ENCODE peak calls at places on chromosomes 6 and 20, in five cellular contexts. L is psoas muscle; M is CD4-positive, alpha-beta memory T cell; R is CD8-positive, alpha-beta memory T cell; H is H1. A is an unnamed sample. For H3K4me1 and H3K27me3, the result is how much of the 10 kb centered on the place peaks cover.

GRCh38 chr6:53044071-53044470 is 21.1 kb upstream of the FBXO9 start:
- DNase-seq in L (no peak), M (no peak), R (no peak), H (no peak), A (peak)

GRCh38 chr20:21265457-21266190 is 37.5 kb upstream of the XRN2 start:
- DNase-seq in L (no peak), M (no peak), R (no peak), H (no peak), A (no peak)

GRCh38 chr6:30875244-30876038 is 8.9 kb upstream of the DDR1 start:
- DNase-seq in L (no peak), M (no peak), R (no peak), H (no peak), A (no peak)

GRCh38 chr6:134727068-134727467 is 222.8 kb downstream of the ALDH8A1 start:
- DNase-seq in L (no peak), M (no peak), R (no peak), H (no peak), A (no peak)

GRCh38 chr6:143513410-143513809 is 1.9 kb upstream of the FUCA2 start:
- DNase-seq in L (no peak), M (peak), R (peak), H (no peak), A (peak)

GRCh38 chr20:63706852-63707557 is 771 bp downstream of the ARFRP1 start:
- DNase-seq in L (peak), M (peak), R (peak), H (no peak), A (peak)

GRCh38 chr6:37538107-37538506 is 38.4 kb upstream of the CCDC167 start:
- DNase-seq in L (no peak), M (no peak), R (no peak), H (no peak), A (no peak)

GRCh38 chr20:46954490-46955038 is 59.9 kb downstream of the EYA2 start:
- DNase-seq in L (no peak), M (no peak), R (no peak), H (no peak), A (no peak)

GRCh38 chr6:76124010-76124409 is 51.5 kb upstream of the IMPG1 start:
- DNase-seq in L (no peak), M (no peak), R (no peak), H (no peak), A (no peak)

GRCh38 chr20:39745380-39745779 is 783.2 kb downstream of the DHX35 start:
- DNase-seq in L (no peak), M (no peak), R (no peak), H (no peak), A (no peak)

GRCh38 chr6:118652051-118652699 is 784 bp upstream of the CEP85L start:
- DNase-seq in L (no peak), M (no peak), R (no peak), H (no peak), A (peak)

GRCh38 chr20:31868853-31869672 is 1.3 kb downstream of the DUSP15 start:
- DNase-seq in L (no peak), M (no peak), R (no peak), H (no peak), A (no peak)

GRCh38 chr20:31870703-31871601 is 518 bp downstream of the TTLL9 start:
- DNase-seq in L (no peak), M (no peak), R (no peak), H (no peak), A (no peak)

GRCh38 chr20:31869673-31869941 is 720 bp downstream of the DUSP15 start:
- DNase-seq in L (no peak), M (no peak), R (no peak), H (no peak), A (no peak)

GRCh38 chr20:31871602-31871954 is 1.1 kb downstream of the TTLL9 start:
- DNase-seq in L (no peak), M (no peak), R (no peak), H (no peak), A (no peak)

DNA sequence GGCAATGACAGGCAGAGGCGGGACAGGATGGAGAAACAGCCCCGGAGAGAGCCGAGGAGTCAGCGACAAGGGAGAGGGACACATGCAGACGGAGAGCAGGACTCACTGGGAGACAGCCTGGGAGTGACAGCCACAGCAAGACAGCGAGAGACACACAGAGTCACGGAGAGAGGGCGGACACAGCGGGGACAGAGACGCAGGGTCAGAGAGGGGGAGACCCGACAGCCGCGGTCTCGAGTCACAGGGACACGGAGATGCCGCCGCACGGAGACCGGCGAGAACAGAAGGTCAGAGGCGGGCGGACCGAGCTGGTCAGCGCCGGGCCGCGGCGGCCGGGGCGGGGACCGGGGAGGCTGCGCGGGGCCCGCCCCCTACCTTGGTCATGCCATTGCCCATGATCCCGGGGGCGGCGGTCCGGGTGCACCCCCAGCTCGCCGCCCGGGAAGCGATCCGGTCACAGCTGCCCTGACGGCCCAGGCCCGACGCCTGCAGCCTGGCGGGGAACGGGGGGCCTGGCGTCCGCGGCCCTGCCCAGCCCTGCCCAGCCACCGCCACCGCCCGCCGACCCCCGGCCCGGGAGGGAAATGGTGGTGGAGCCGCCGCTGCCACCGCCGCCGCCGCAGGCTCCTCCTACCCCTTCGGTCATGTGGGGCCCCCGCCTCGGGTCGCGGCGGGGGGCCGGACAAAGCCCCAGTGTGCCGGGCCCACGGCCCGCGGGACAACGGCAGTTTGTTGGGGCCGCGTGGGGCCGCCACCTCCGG is at the start of the genes DUSP15 and TTLL9:
- DNase-seq in L (no peak), M (no peak), R (no peak), H (no peak), A (peak)
- H3K4me1 ChIP-seq in L (under half), M (under half), R (under half), H (under half), A (under half)

DNA sequence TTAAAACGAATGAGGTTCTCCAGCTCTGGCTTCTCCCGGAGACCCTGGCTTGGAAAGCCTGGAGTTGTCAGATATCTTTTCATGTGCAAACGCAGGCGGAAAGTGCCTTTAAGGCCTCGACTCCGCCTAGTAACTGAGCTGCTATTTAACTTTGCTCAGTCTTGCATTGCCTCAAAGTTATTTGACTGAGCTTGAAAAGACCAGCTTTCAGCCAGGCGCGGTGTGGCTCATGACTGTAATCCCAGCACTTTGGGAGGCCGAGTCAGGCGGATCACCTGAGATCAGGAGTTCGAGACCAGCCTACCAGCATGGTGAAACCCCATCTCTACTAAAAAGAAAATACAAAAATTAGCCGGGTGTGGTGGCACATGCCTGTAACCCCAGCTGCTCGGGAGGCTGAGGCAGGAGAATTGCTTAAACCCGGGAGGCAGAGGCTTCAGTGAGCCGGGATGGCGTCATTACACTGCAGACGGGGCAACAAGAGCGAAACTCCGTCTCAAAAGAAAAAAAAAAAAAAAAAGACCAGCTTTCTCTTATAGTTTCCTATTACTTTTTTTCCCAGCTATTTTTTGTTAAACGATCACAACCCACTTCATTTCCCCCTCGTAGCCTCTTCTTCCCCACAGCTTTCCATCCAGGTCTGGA is 1.9 kb downstream of the GCNT2 start:
- DNase-seq in L (no peak), M (no peak), R (no peak), H (peak), A (peak)
- H3K27me3 ChIP-seq in L (under half), M (under half), R (under half), H (under half), A (under half)

GRCh38 chr6:41642090-41642959 is 4.1 kb downstream of the MDFI start:
- DNase-seq in L (no peak), M (no peak), R (no peak), H (no peak), A (no peak)
- H3K4me1 ChIP-seq in L (under half), M (under half), R (under half), H (under half), A (half or more)

GRCh38 chr20:54177378-54177777 is 3.6 kb upstream of the CYP24A1 start:
- DNase-seq in L (no peak), M (no peak), R (no peak), H (no peak), A (no peak)
- H3K27me3 ChIP-seq in L (under half), M (under half), R (under half), H (under half), A (under half)

GRCh38 chr20:33317424-33318095 is 34.5 kb downstream of the BPIFB1 start:
- DNase-seq in L (no peak), M (no peak), R (no peak), H (no peak), A (no peak)

GRCh38 chr20:33316343-33316742 is 33.3 kb downstream of the BPIFB1 start:
- DNase-seq in L (no peak), M (no peak), R (no peak), H (no peak), A (no peak)

GRCh38 chr20:33319986-33320385 is 37.0 kb downstream of the BPIFB1 start:
- DNase-seq in L (no peak), M (no peak), R (no peak), H (no peak), A (no peak)

GRCh38 chr20:33316958-33317357 is 33.9 kb downstream of the BPIFB1 start:
- DNase-seq in L (no peak), M (no peak), R (no peak), H (no peak), A (no peak)

GRCh38 chr20:33318096-33318429 is 35.0 kb downstream of the BPIFB1 start:
- DNase-seq in L (no peak), M (no peak), R (no peak), H (no peak), A (no peak)
- H3K4me1 ChIP-seq in L (under half), M (under half), R (under half), H (under half), A (under half)

GRCh38 chr6:158303210-158303731 is 9.0 kb upstream of the TULP4 start:
- DNase-seq in L (no peak), M (no peak), R (no peak), H (no peak), A (no peak)

GRCh38 chr6:158309814-158310213 is 2.5 kb upstream of the TULP4 start:
- DNase-seq in L (no peak), M (no peak), R (no peak), H (no peak), A (no peak)

DNA sequence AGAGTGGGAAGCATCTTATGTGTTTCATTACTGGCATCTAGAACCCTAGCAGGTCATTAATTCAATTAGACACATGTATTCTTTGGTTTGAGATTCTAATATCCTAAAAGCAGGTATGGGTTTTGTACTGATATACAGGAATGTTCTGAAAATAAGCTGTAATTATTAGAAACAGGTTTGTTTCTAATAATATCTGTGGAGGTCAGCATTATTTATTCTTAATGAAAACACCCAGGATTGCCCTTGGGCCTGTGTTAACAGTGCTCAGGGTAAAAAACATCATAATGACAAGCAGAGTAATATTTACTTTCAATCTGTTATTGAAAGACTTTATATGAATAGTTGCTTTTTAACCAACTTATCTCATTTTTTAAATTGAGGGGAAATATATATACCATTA is 8.0 kb upstream of the TULP4 start:
- DNase-seq in L (no peak), M (no peak), R (no peak), H (no peak), A (no peak)
- H3K27me3 ChIP-seq in L (under half), M (under half), R (under half), H (under half), A (under half)

GRCh38 chr6:170316071-170316470 is 9.5 kb downstream of the FAM120B start:
- DNase-seq in L (no peak), M (no peak), R (no peak), H (no peak), A (no peak)
- H3K4me1 ChIP-seq in L (under half), M (under half), R (under half), H (under half), A (under half)

DNA sequence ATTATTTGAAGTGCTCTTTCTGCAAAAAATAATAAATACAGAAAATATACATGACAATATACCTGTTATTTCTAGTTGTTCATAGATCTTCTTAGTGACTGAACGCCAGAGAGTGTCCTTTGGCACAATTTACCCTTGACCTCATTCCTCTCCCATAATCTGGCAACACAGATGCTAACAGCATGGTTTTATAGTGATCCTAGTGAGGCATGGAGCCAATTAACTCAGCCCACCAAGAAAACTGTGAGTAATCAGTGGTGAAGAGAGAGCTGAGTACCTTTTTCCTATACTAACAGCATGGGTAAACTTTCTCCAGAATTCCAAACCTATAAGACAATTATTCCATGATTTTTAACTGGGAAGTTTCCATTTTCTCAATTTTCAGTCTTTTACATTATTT is 61.0 kb downstream of the VGLL2 start:
- DNase-seq in L (no peak), M (no peak), R (no peak), H (no peak), A (no peak)
- H3K27me3 ChIP-seq in L (under half), M (under half), R (under half), H (under half), A (under half)

GRCh38 chr6:5076931-5077330 is 8.2 kb upstream of the PPP1R3G start:
- DNase-seq in L (no peak), M (no peak), R (no peak), H (no peak), A (no peak)
- H3K4me1 ChIP-seq in L (under half), M (under half), R (under half), H (under half), A (under half)

A was measured in neural progenitor cell.